ENCODE peak calls at places on chromosomes 6 and 20, in ten cellular contexts. One of them, this sample, is unnamed.

GRCh38 chr6:69961251-69961650 is 94.9 kb downstream of the COL19A1 start:
- DNase-seq in heart left ventricle: no peak
- DNase-seq in Peyer's patch: no peak
- DNase-seq in tibial nerve: no peak
- DNase-seq in ovary: no peak
- DNase-seq in CD4-positive, CD25-positive, alpha-beta regulatory T cell: no peak
- DNase-seq in testis: no peak
- DNase-seq in trophoblast cell: no peak
- DNase-seq in astrocyte: no peak
- DNase-seq in NT2/D1: no peak
- DNase-seq in this sample: no peak

GRCh38 chr6:149961728-149962425 is 1.9 kb upstream of the ULBP1 start:
- DNase-seq in Peyer's patch: no peak
- DNase-seq in ovary: no peak
- DNase-seq in NT2/D1: no peak
- DNase-seq in astrocyte: no peak
- DNase-seq in trophoblast cell: no peak
- DNase-seq in testis: no peak
- DNase-seq in heart left ventricle: no peak
- DNase-seq in tibial nerve: no peak
- DNase-seq in CD4-positive, CD25-positive, alpha-beta regulatory T cell: no peak
- DNase-seq in this sample: no peak

GRCh38 chr6:150144294-150144868 is 1.5 kb downstream of the PPP1R14C start:
- DNase-seq in astrocyte: no peak
- DNase-seq in trophoblast cell: no peak
- DNase-seq in testis: no peak
- DNase-seq in CD4-positive, CD25-positive, alpha-beta regulatory T cell: no peak
- DNase-seq in Peyer's patch: no peak
- DNase-seq in ovary: no peak
- DNase-seq in NT2/D1: no peak
- DNase-seq in tibial nerve: no peak
- DNase-seq in heart left ventricle: no peak
- DNase-seq in this sample: no peak

GRCh38 chr6:16419636-16420331 is 181.4 kb downstream of the GMPR start:
- DNase-seq in ovary: no peak
- DNase-seq in trophoblast cell: no peak
- DNase-seq in Peyer's patch: no peak
- DNase-seq in tibial nerve: no peak
- DNase-seq in testis: no peak
- DNase-seq in astrocyte: no peak
- DNase-seq in CD4-positive, CD25-positive, alpha-beta regulatory T cell: no peak
- DNase-seq in NT2/D1: no peak
- DNase-seq in heart left ventricle: no peak
- DNase-seq in this sample: no peak

GRCh38 chr6:88381289-88381642 is 215.1 kb upstream of the CNR1 start:
- DNase-seq in ovary: peak; percentile 54
- DNase-seq in tibial nerve: no peak
- DNase-seq in Peyer's patch: no peak
- DNase-seq in astrocyte: no peak
- DNase-seq in trophoblast cell: no peak
- DNase-seq in heart left ventricle: no peak
- DNase-seq in NT2/D1: no peak
- DNase-seq in CD4-positive, CD25-positive, alpha-beta regulatory T cell: no peak
- DNase-seq in testis: no peak
- DNase-seq in this sample: no peak

GRCh38 chr6:71602385-71602949 is 283.9 kb upstream of the RIMS1 start:
- DNase-seq in trophoblast cell: no peak
- DNase-seq in testis: no peak
- DNase-seq in tibial nerve: no peak
- DNase-seq in ovary: no peak
- DNase-seq in heart left ventricle: no peak
- DNase-seq in astrocyte: peak; percentile 95
- DNase-seq in CD4-positive, CD25-positive, alpha-beta regulatory T cell: no peak
- DNase-seq in NT2/D1: no peak
- DNase-seq in Peyer's patch: no peak
- DNase-seq in this sample: no peak

GRCh38 chr6:148831531-148831930 is 84.7 kb downstream of the UST start:
- DNase-seq in ovary: no peak
- DNase-seq in heart left ventricle: no peak
- DNase-seq in NT2/D1: no peak
- DNase-seq in tibial nerve: no peak
- DNase-seq in testis: no peak
- DNase-seq in trophoblast cell: no peak
- DNase-seq in Peyer's patch: no peak
- DNase-seq in astrocyte: peak; percentile 12
- DNase-seq in CD4-positive, CD25-positive, alpha-beta regulatory T cell: no peak
- DNase-seq in this sample: no peak

GRCh38 chr6:30591008-30591407 is 19.8 kb downstream of the ABCF1 start:
- DNase-seq in astrocyte: peak; percentile 41
- DNase-seq in tibial nerve: no peak
- DNase-seq in Peyer's patch: no peak
- DNase-seq in CD4-positive, CD25-positive, alpha-beta regulatory T cell: no peak
- DNase-seq in testis: no peak
- DNase-seq in heart left ventricle: no peak
- DNase-seq in trophoblast cell: peak; percentile 83
- DNase-seq in NT2/D1: no peak
- DNase-seq in ovary: no peak
- DNase-seq in this sample: peak; percentile 57

GRCh38 chr6:162922816-162923215 is 195.0 kb downstream of the PACRG start:
- DNase-seq in NT2/D1: no peak
- DNase-seq in Peyer's patch: no peak
- DNase-seq in tibial nerve: no peak
- DNase-seq in trophoblast cell: no peak
- DNase-seq in heart left ventricle: no peak
- DNase-seq in astrocyte: peak; percentile 69
- DNase-seq in ovary: no peak
- DNase-seq in testis: no peak
- DNase-seq in CD4-positive, CD25-positive, alpha-beta regulatory T cell: no peak
- DNase-seq in this sample: no peak

GRCh38 chr20:63539092-63539430 is 1.9 kb upstream of the PTK6 start:
- DNase-seq in ovary: no peak
- DNase-seq in tibial nerve: no peak
- DNase-seq in trophoblast cell: no peak
- DNase-seq in NT2/D1: no peak
- DNase-seq in heart left ventricle: no peak
- DNase-seq in CD4-positive, CD25-positive, alpha-beta regulatory T cell: no peak
- DNase-seq in astrocyte: no peak
- DNase-seq in Peyer's patch: no peak
- DNase-seq in testis: no peak
- DNase-seq in this sample: no peak

GRCh38 chr6:150881911-150882481 is 16.5 kb downstream of the MTHFD1L start:
- DNase-seq in astrocyte: peak; percentile 99
- DNase-seq in testis: peak; percentile 84
- DNase-seq in trophoblast cell: peak; percentile 82
- DNase-seq in NT2/D1: no peak
- DNase-seq in ovary: peak; percentile 70
- DNase-seq in Peyer's patch: no peak
- DNase-seq in CD4-positive, CD25-positive, alpha-beta regulatory T cell: no peak
- DNase-seq in heart left ventricle: peak; percentile 70
- DNase-seq in tibial nerve: no peak
- DNase-seq in this sample: peak; percentile 98

GRCh38 chr6:35634316-35634715 is 54.4 kb downstream of the FKBP5 start:
- DNase-seq in testis: no peak
- DNase-seq in astrocyte: no peak
- DNase-seq in heart left ventricle: peak; percentile 42
- DNase-seq in CD4-positive, CD25-positive, alpha-beta regulatory T cell: no peak
- DNase-seq in ovary: no peak
- DNase-seq in Peyer's patch: no peak
- DNase-seq in NT2/D1: no peak
- DNase-seq in tibial nerve: no peak
- DNase-seq in trophoblast cell: no peak
- DNase-seq in this sample: no peak

GRCh38 chr6:38443750-38444149 is 196.0 kb downstream of the BTBD9 start:
- DNase-seq in NT2/D1: no peak
- DNase-seq in astrocyte: no peak
- DNase-seq in CD4-positive, CD25-positive, alpha-beta regulatory T cell: no peak
- DNase-seq in ovary: no peak
- DNase-seq in trophoblast cell: no peak
- DNase-seq in tibial nerve: no peak
- DNase-seq in Peyer's patch: no peak
- DNase-seq in heart left ventricle: no peak
- DNase-seq in testis: no peak
- DNase-seq in this sample: no peak

GRCh38 chr6:106496791-106497190 is 132.5 kb downstream of the RTN4IP1 start:
- DNase-seq in testis: no peak
- DNase-seq in trophoblast cell: no peak
- DNase-seq in tibial nerve: no peak
- DNase-seq in NT2/D1: no peak
- DNase-seq in Peyer's patch: no peak
- DNase-seq in astrocyte: no peak
- DNase-seq in ovary: no peak
- DNase-seq in CD4-positive, CD25-positive, alpha-beta regulatory T cell: no peak
- DNase-seq in heart left ventricle: no peak
- DNase-seq in this sample: no peak

GRCh38 chr6:106502534-106502933 is 126.8 kb downstream of the RTN4IP1 start:
- DNase-seq in ovary: no peak
- DNase-seq in heart left ventricle: no peak
- DNase-seq in tibial nerve: no peak
- DNase-seq in CD4-positive, CD25-positive, alpha-beta regulatory T cell: no peak
- DNase-seq in testis: no peak
- DNase-seq in astrocyte: no peak
- DNase-seq in Peyer's patch: no peak
- DNase-seq in NT2/D1: no peak
- DNase-seq in trophoblast cell: no peak
- DNase-seq in this sample: no peak

GRCh38 chr6:106501836-106502447 is 127.4 kb downstream of the RTN4IP1 start:
- DNase-seq in NT2/D1: no peak
- DNase-seq in Peyer's patch: no peak
- DNase-seq in ovary: no peak
- DNase-seq in astrocyte: no peak
- DNase-seq in trophoblast cell: no peak
- DNase-seq in CD4-positive, CD25-positive, alpha-beta regulatory T cell: no peak
- DNase-seq in heart left ventricle: no peak
- DNase-seq in tibial nerve: no peak
- DNase-seq in testis: no peak
- DNase-seq in this sample: no peak
- H3K4me1 ChIP-seq in NT2/D1: no peaks in the 10 kb centered on the region
- H3K4me1 ChIP-seq in Peyer's patch: no peaks in the 10 kb centered on the region
- H3K4me1 ChIP-seq in ovary: no peaks in the 10 kb centered on the region
- H3K4me1 ChIP-seq in astrocyte: no peaks in the 10 kb centered on the region
- H3K4me1 ChIP-seq in trophoblast cell: no peaks in the 10 kb centered on the region
- H3K4me1 ChIP-seq in CD4-positive, CD25-positive, alpha-beta regulatory T cell: no peaks in the 10 kb centered on the region
- H3K4me1 ChIP-seq in heart left ventricle: no peaks in the 10 kb centered on the region
- H3K4me1 ChIP-seq in tibial nerve: no peaks in the 10 kb centered on the region
- H3K4me1 ChIP-seq in testis: no peaks in the 10 kb centered on the region
- H3K4me1 ChIP-seq in this sample: no peaks in the 10 kb centered on the region

DNA sequence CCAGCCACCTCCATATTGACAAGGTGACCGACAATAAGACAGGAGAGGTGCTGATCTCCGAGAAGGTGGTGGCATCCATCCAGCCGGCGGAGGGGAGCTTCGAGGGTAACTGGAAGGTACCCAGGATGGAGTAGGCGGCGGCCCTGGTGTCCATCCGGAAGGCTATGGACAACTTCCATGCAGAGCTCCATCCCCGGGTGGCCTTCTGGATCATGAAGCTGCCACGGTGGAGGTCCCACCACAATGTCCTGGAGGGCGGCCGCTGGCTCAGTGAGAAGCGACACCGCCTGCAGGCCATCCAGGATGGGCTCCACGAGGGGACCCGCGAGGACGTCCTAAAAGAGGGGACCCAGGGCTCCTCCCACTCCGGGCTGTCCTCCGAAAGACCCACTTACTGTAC is 17.0 kb downstream of the DEFB115 start:
- DNase-seq in heart left ventricle: no peak
- DNase-seq in NT2/D1: no peak
- DNase-seq in tibial nerve: no peak
- DNase-seq in ovary: no peak
- DNase-seq in astrocyte: no peak
- DNase-seq in CD4-positive, CD25-positive, alpha-beta regulatory T cell: no peak
- DNase-seq in Peyer's patch: no peak
- DNase-seq in testis: no peak
- DNase-seq in trophoblast cell: no peak
- DNase-seq in this sample: no peak
- H3K9me3 ChIP-seq in heart left ventricle: peaks cover 47% of the 10 kb centered on the region
- H3K9me3 ChIP-seq in NT2/D1: no peaks in the 10 kb centered on the region
- H3K9me3 ChIP-seq in tibial nerve: no peaks in the 10 kb centered on the region
- H3K9me3 ChIP-seq in ovary: no peaks in the 10 kb centered on the region
- H3K9me3 ChIP-seq in astrocyte: peaks cover 23% of the 10 kb centered on the region
- H3K9me3 ChIP-seq in CD4-positive, CD25-positive, alpha-beta regulatory T cell: peaks cover 39% of the 10 kb centered on the region
- H3K9me3 ChIP-seq in Peyer's patch: no peaks in the 10 kb centered on the region
- H3K9me3 ChIP-seq in testis: no peaks in the 10 kb centered on the region
- H3K9me3 ChIP-seq in trophoblast cell: peaks cover 37% of the 10 kb centered on the region
- H3K9me3 ChIP-seq in this sample: no peaks in the 10 kb centered on the region

DNA sequence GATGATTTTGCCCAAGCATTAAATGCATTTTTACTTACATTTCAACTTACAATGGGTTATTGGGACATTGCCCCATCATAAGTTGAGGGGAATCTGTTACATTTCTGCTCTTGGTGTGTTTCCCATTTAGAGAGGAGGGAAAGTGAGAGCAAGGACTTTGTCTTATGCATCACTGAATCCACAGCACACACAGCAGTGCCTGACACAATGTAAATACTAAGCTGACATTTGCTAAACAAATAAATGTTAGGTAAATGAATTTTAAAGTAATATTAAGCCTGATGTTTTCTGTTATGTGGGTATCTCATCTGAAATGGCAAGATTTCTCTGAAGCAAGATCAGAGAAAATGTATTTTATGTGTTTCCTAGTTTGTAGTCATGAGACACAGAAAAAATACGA is 143.6 kb upstream of the STXBP5 start:
- DNase-seq in heart left ventricle: no peak
- DNase-seq in ovary: no peak
- DNase-seq in CD4-positive, CD25-positive, alpha-beta regulatory T cell: no peak
- DNase-seq in trophoblast cell: no peak
- DNase-seq in Peyer's patch: no peak
- DNase-seq in tibial nerve: no peak
- DNase-seq in NT2/D1: no peak
- DNase-seq in astrocyte: no peak
- DNase-seq in testis: no peak
- DNase-seq in this sample: no peak
- H3K4me1 ChIP-seq in heart left ventricle: no peaks in the 10 kb centered on the region
- H3K4me1 ChIP-seq in ovary: no peaks in the 10 kb centered on the region
- H3K4me1 ChIP-seq in CD4-positive, CD25-positive, alpha-beta regulatory T cell: no peaks in the 10 kb centered on the region
- H3K4me1 ChIP-seq in trophoblast cell: no peaks in the 10 kb centered on the region
- H3K4me1 ChIP-seq in Peyer's patch: no peaks in the 10 kb centered on the region
- H3K4me1 ChIP-seq in tibial nerve: no peaks in the 10 kb centered on the region
- H3K4me1 ChIP-seq in NT2/D1: no peaks in the 10 kb centered on the region
- H3K4me1 ChIP-seq in astrocyte: peaks cover 10% of the 10 kb centered on the region
- H3K4me1 ChIP-seq in testis: no peaks in the 10 kb centered on the region
- H3K4me1 ChIP-seq in this sample: no peaks in the 10 kb centered on the region

GRCh38 chr20:59788196-59788735 is 145.2 kb downstream of the SYCP2 start:
- DNase-seq in NT2/D1: no peak
- DNase-seq in astrocyte: no peak
- DNase-seq in trophoblast cell: no peak
- DNase-seq in CD4-positive, CD25-positive, alpha-beta regulatory T cell: no peak
- DNase-seq in heart left ventricle: no peak
- DNase-seq in ovary: no peak
- DNase-seq in Peyer's patch: no peak
- DNase-seq in testis: no peak
- DNase-seq in tibial nerve: no peak
- DNase-seq in this sample: no peak
- H3K9me3 ChIP-seq in NT2/D1: peaks cover 9% of the 10 kb centered on the region
- H3K9me3 ChIP-seq in astrocyte: no peaks in the 10 kb centered on the region
- H3K9me3 ChIP-seq in trophoblast cell: peaks cover 1% of the 10 kb centered on the region
- H3K9me3 ChIP-seq in CD4-positive, CD25-positive, alpha-beta regulatory T cell: no peaks in the 10 kb centered on the region
- H3K9me3 ChIP-seq in heart left ventricle: peaks cover 9% of the 10 kb centered on the region
- H3K9me3 ChIP-seq in ovary: no peaks in the 10 kb centered on the region
- H3K9me3 ChIP-seq in Peyer's patch: no peaks in the 10 kb centered on the region
- H3K9me3 ChIP-seq in testis: no peaks in the 10 kb centered on the region
- H3K9me3 ChIP-seq in tibial nerve: no peaks in the 10 kb centered on the region
- H3K9me3 ChIP-seq in this sample: no peaks in the 10 kb centered on the region

This sample was measured in cardiac muscle cell.